ENCODE peak calls at places on chromosomes 13 and 19, in ten cellular contexts. One of them, this sample, is unnamed. For H3K4me1, the result is how much of the 10 kb centered on the place peaks cover.

GRCh38 chr13:71039440-71039839 is 827.6 kb downstream of the DACH1 start:
- DNase-seq in CD8-positive, alpha-beta memory T cell: no peak
- DNase-seq in mucosa of descending colon: no peak
- DNase-seq in ovary: no peak
- DNase-seq in uterus: no peak
- DNase-seq in H9: no peak
- DNase-seq in cardiac muscle cell: no peak
- DNase-seq in aorta: no peak
- DNase-seq in tibial nerve: no peak
- DNase-seq in Peyer's patch: no peak
- DNase-seq in this sample: no peak

GRCh38 chr13:113596321-113597200 is 12.0 kb downstream of the TFDP1 start:
- DNase-seq in tibial nerve: no peak
- DNase-seq in Peyer's patch: no peak
- DNase-seq in cardiac muscle cell: no peak
- DNase-seq in CD8-positive, alpha-beta memory T cell: peak
- DNase-seq in H9: peak
- DNase-seq in uterus: peak
- DNase-seq in aorta: peak
- DNase-seq in ovary: no peak
- DNase-seq in mucosa of descending colon: no peak
- DNase-seq in this sample: no peak

GRCh38 chr13:50873481-50873880 is 30.0 kb upstream of the DLEU7 start:
- DNase-seq in CD8-positive, alpha-beta memory T cell: no peak
- DNase-seq in aorta: no peak
- DNase-seq in mucosa of descending colon: no peak
- DNase-seq in ovary: no peak
- DNase-seq in Peyer's patch: no peak
- DNase-seq in cardiac muscle cell: no peak
- DNase-seq in tibial nerve: no peak
- DNase-seq in H9: no peak
- DNase-seq in uterus: no peak
- DNase-seq in this sample: no peak

GRCh38 chr19:3116621-3117020 is 19.2 kb upstream of the GNA15 start:
- DNase-seq in H9: no peak
- DNase-seq in mucosa of descending colon: no peak
- DNase-seq in tibial nerve: no peak
- DNase-seq in uterus: no peak
- DNase-seq in ovary: no peak
- DNase-seq in aorta: no peak
- DNase-seq in CD8-positive, alpha-beta memory T cell: no peak
- DNase-seq in cardiac muscle cell: no peak
- DNase-seq in Peyer's patch: no peak
- DNase-seq in this sample: no peak

GRCh38 chr19:19752760-19753403 is 20.0 kb upstream of the ZNF14 start:
- DNase-seq in mucosa of descending colon: no peak
- DNase-seq in cardiac muscle cell: no peak
- DNase-seq in ovary: no peak
- DNase-seq in CD8-positive, alpha-beta memory T cell: no peak
- DNase-seq in H9: no peak
- DNase-seq in uterus: no peak
- DNase-seq in aorta: peak
- DNase-seq in Peyer's patch: no peak
- DNase-seq in tibial nerve: no peak
- DNase-seq in this sample: no peak

GRCh38 chr13:80047406-80047805 is 293.5 kb downstream of the SPRY2 start:
- DNase-seq in uterus: no peak
- DNase-seq in ovary: no peak
- DNase-seq in aorta: no peak
- DNase-seq in cardiac muscle cell: peak
- DNase-seq in H9: no peak
- DNase-seq in mucosa of descending colon: no peak
- DNase-seq in CD8-positive, alpha-beta memory T cell: no peak
- DNase-seq in Peyer's patch: no peak
- DNase-seq in tibial nerve: no peak
- DNase-seq in this sample: peak

GRCh38 chr13:112586334-112586733 is 1.6 kb downstream of the TUBGCP3 start:
- DNase-seq in CD8-positive, alpha-beta memory T cell: no peak
- DNase-seq in tibial nerve: no peak
- DNase-seq in H9: no peak
- DNase-seq in aorta: no peak
- DNase-seq in mucosa of descending colon: no peak
- DNase-seq in uterus: no peak
- DNase-seq in Peyer's patch: no peak
- DNase-seq in ovary: no peak
- DNase-seq in cardiac muscle cell: no peak
- DNase-seq in this sample: no peak

GRCh38 chr13:36146513-36147276 is 15.5 kb upstream of the DCLK1 start:
- DNase-seq in CD8-positive, alpha-beta memory T cell: no peak
- DNase-seq in tibial nerve: no peak
- DNase-seq in H9: no peak
- DNase-seq in mucosa of descending colon: no peak
- DNase-seq in uterus: no peak
- DNase-seq in cardiac muscle cell: no peak
- DNase-seq in ovary: no peak
- DNase-seq in aorta: no peak
- DNase-seq in Peyer's patch: no peak
- DNase-seq in this sample: no peak

GRCh38 chr13:94329754-94330551 is 149.5 kb downstream of the DCT start:
- DNase-seq in tibial nerve: peak
- DNase-seq in uterus: peak
- DNase-seq in mucosa of descending colon: no peak
- DNase-seq in Peyer's patch: no peak
- DNase-seq in CD8-positive, alpha-beta memory T cell: no peak
- DNase-seq in aorta: no peak
- DNase-seq in H9: no peak
- DNase-seq in cardiac muscle cell: peak
- DNase-seq in ovary: peak
- DNase-seq in this sample: peak

GRCh38 chr19:49678970-49679831 is 2.1 kb downstream of the PRMT1 start:
- DNase-seq in Peyer's patch: no peak
- DNase-seq in ovary: peak
- DNase-seq in tibial nerve: no peak
- DNase-seq in H9: no peak
- DNase-seq in CD8-positive, alpha-beta memory T cell: no peak
- DNase-seq in uterus: peak
- DNase-seq in mucosa of descending colon: peak
- DNase-seq in aorta: no peak
- DNase-seq in cardiac muscle cell: no peak
- DNase-seq in this sample: no peak

GRCh38 chr19:58054792-58055482 is 4.1 kb upstream of the ZNF135 start:
- DNase-seq in ovary: peak
- DNase-seq in CD8-positive, alpha-beta memory T cell: no peak
- DNase-seq in mucosa of descending colon: no peak
- DNase-seq in aorta: no peak
- DNase-seq in H9: peak
- DNase-seq in cardiac muscle cell: peak
- DNase-seq in tibial nerve: no peak
- DNase-seq in uterus: peak
- DNase-seq in Peyer's patch: no peak
- DNase-seq in this sample: no peak

GRCh38 chr19:39498262-39499081 is at the start of gene DLL3:
- DNase-seq in H9: peak
- DNase-seq in aorta: no peak
- DNase-seq in cardiac muscle cell: no peak
- DNase-seq in CD8-positive, alpha-beta memory T cell: no peak
- DNase-seq in tibial nerve: no peak
- DNase-seq in uterus: no peak
- DNase-seq in mucosa of descending colon: no peak
- DNase-seq in Peyer's patch: no peak
- DNase-seq in ovary: no peak
- DNase-seq in this sample: no peak

GRCh38 chr19:19459099-19459498 is 53.6 kb downstream of the GATAD2A start:
- DNase-seq in ovary: no peak
- DNase-seq in Peyer's patch: no peak
- DNase-seq in mucosa of descending colon: no peak
- DNase-seq in aorta: no peak
- DNase-seq in uterus: no peak
- DNase-seq in tibial nerve: no peak
- DNase-seq in cardiac muscle cell: peak
- DNase-seq in CD8-positive, alpha-beta memory T cell: no peak
- DNase-seq in H9: no peak
- DNase-seq in this sample: no peak

GRCh38 chr13:47459512-47459911 is 541.6 kb downstream of the SUCLA2 start:
- DNase-seq in H9: no peak
- DNase-seq in ovary: no peak
- DNase-seq in uterus: no peak
- DNase-seq in mucosa of descending colon: no peak
- DNase-seq in cardiac muscle cell: peak
- DNase-seq in tibial nerve: no peak
- DNase-seq in Peyer's patch: no peak
- DNase-seq in CD8-positive, alpha-beta memory T cell: no peak
- DNase-seq in aorta: no peak
- DNase-seq in this sample: no peak

GRCh38 chr19:4175669-4175931 is 6.8 kb downstream of the SIRT6 start:
- DNase-seq in CD8-positive, alpha-beta memory T cell: no peak
- DNase-seq in aorta: no peak
- DNase-seq in tibial nerve: no peak
- DNase-seq in uterus: no peak
- DNase-seq in mucosa of descending colon: no peak
- DNase-seq in ovary: no peak
- DNase-seq in cardiac muscle cell: no peak
- DNase-seq in Peyer's patch: no peak
- DNase-seq in H9: no peak
- DNase-seq in this sample: no peak
- H3K4me1 ChIP-seq in CD8-positive, alpha-beta memory T cell: under half
- H3K4me1 ChIP-seq in aorta: under half
- H3K4me1 ChIP-seq in tibial nerve: under half
- H3K4me1 ChIP-seq in uterus: under half
- H3K4me1 ChIP-seq in mucosa of descending colon: under half
- H3K4me1 ChIP-seq in ovary: under half
- H3K4me1 ChIP-seq in cardiac muscle cell: under half
- H3K4me1 ChIP-seq in Peyer's patch: under half
- H3K4me1 ChIP-seq in H9: under half
- H3K4me1 ChIP-seq in this sample: under half

GRCh38 chr13:98483636-98484288 is 93.1 kb downstream of the STK24 start:
- DNase-seq in uterus: no peak
- DNase-seq in cardiac muscle cell: no peak
- DNase-seq in ovary: no peak
- DNase-seq in CD8-positive, alpha-beta memory T cell: no peak
- DNase-seq in H9: no peak
- DNase-seq in Peyer's patch: peak
- DNase-seq in tibial nerve: no peak
- DNase-seq in mucosa of descending colon: no peak
- DNase-seq in aorta: no peak
- DNase-seq in this sample: peak

GRCh38 chr13:98482476-98483444 is 94.1 kb downstream of the STK24 start:
- DNase-seq in CD8-positive, alpha-beta memory T cell: no peak
- DNase-seq in mucosa of descending colon: peak
- DNase-seq in tibial nerve: peak
- DNase-seq in ovary: peak
- DNase-seq in H9: no peak
- DNase-seq in uterus: no peak
- DNase-seq in cardiac muscle cell: peak
- DNase-seq in Peyer's patch: peak
- DNase-seq in aorta: peak
- DNase-seq in this sample: peak

GRCh38 chr13:98480915-98481510 is 95.9 kb downstream of the STK24 start:
- DNase-seq in Peyer's patch: no peak
- DNase-seq in cardiac muscle cell: peak
- DNase-seq in tibial nerve: no peak
- DNase-seq in mucosa of descending colon: no peak
- DNase-seq in aorta: no peak
- DNase-seq in H9: no peak
- DNase-seq in uterus: no peak
- DNase-seq in CD8-positive, alpha-beta memory T cell: no peak
- DNase-seq in ovary: no peak
- DNase-seq in this sample: no peak

GRCh38 chr13:98479496-98480003 is 97.4 kb downstream of the STK24 start:
- DNase-seq in CD8-positive, alpha-beta memory T cell: no peak
- DNase-seq in cardiac muscle cell: no peak
- DNase-seq in uterus: no peak
- DNase-seq in H9: no peak
- DNase-seq in Peyer's patch: no peak
- DNase-seq in mucosa of descending colon: no peak
- DNase-seq in ovary: no peak
- DNase-seq in tibial nerve: no peak
- DNase-seq in aorta: no peak
- DNase-seq in this sample: no peak

DNA sequence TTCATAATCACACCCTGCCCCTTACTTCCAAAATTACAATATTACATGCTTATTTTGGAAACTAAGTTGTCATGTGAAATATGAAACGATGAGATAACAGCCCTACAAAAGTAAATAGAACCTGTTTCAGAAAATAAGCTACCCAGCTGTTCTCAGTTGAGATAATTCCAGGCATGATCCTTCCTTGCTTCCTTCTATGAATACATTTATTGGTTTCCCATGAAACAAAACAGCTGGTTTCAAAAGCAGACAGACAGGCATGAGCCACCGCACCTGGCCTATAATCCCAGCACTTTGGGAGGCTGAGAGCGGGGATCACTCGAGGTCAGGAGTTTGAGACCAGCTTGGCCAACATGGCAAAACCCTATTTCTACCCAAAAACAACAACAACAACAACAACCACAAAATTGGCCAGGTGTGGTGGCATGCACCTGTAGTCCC is 95.4 kb downstream of the STK24 start:
- DNase-seq in uterus: no peak
- DNase-seq in H9: no peak
- DNase-seq in ovary: no peak
- DNase-seq in CD8-positive, alpha-beta memory T cell: no peak
- DNase-seq in mucosa of descending colon: no peak
- DNase-seq in Peyer's patch: no peak
- DNase-seq in aorta: no peak
- DNase-seq in cardiac muscle cell: no peak
- DNase-seq in tibial nerve: no peak
- DNase-seq in this sample: no peak
- H3K4me1 ChIP-seq in uterus: under half
- H3K4me1 ChIP-seq in H9: under half
- H3K4me1 ChIP-seq in ovary: under half
- H3K4me1 ChIP-seq in CD8-positive, alpha-beta memory T cell: half or more
- H3K4me1 ChIP-seq in mucosa of descending colon: half or more
- H3K4me1 ChIP-seq in Peyer's patch: under half
- H3K4me1 ChIP-seq in aorta: under half
- H3K4me1 ChIP-seq in cardiac muscle cell: half or more
- H3K4me1 ChIP-seq in tibial nerve: under half
- H3K4me1 ChIP-seq in this sample: under half

DNA sequence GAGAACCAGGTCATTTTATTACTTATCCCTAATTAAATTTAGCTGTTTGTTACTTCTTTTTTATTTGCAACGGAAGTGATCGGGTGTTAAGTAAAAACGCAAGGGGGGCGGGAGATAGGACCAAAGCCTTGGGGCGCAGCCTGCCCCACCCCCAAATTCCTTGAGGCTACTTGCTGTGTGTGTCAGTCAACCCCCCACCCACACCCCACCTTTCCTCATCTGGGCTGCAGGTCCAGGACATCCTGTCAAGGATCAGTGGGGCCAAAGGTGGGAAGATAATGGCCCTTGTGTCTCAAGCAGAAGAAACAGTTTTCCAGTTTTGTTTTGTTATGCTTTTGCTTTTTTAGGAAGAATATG is 1.2 kb upstream of the FOXO1 start:
- DNase-seq in mucosa of descending colon: peak
- DNase-seq in H9: no peak
- DNase-seq in cardiac muscle cell: no peak
- DNase-seq in CD8-positive, alpha-beta memory T cell: peak
- DNase-seq in aorta: no peak
- DNase-seq in Peyer's patch: peak
- DNase-seq in uterus: peak
- DNase-seq in ovary: peak
- DNase-seq in tibial nerve: no peak
- DNase-seq in this sample: no peak
- H3K4me1 ChIP-seq in mucosa of descending colon: under half
- H3K4me1 ChIP-seq in H9: under half
- H3K4me1 ChIP-seq in cardiac muscle cell: under half
- H3K4me1 ChIP-seq in CD8-positive, alpha-beta memory T cell: under half
- H3K4me1 ChIP-seq in aorta: under half
- H3K4me1 ChIP-seq in Peyer's patch: under half
- H3K4me1 ChIP-seq in uterus: under half
- H3K4me1 ChIP-seq in ovary: under half
- H3K4me1 ChIP-seq in tibial nerve: under half
- H3K4me1 ChIP-seq in this sample: under half

GRCh38 chr13:89136678-89137077 is 1465.5 kb downstream of the SLITRK5 start:
- DNase-seq in H9: no peak
- DNase-seq in tibial nerve: no peak
- DNase-seq in mucosa of descending colon: no peak
- DNase-seq in CD8-positive, alpha-beta memory T cell: no peak
- DNase-seq in Peyer's patch: no peak
- DNase-seq in cardiac muscle cell: no peak
- DNase-seq in ovary: no peak
- DNase-seq in aorta: no peak
- DNase-seq in uterus: no peak
- DNase-seq in this sample: no peak
- H3K4me1 ChIP-seq in H9: under half
- H3K4me1 ChIP-seq in tibial nerve: under half
- H3K4me1 ChIP-seq in mucosa of descending colon: under half
- H3K4me1 ChIP-seq in CD8-positive, alpha-beta memory T cell: under half
- H3K4me1 ChIP-seq in Peyer's patch: under half
- H3K4me1 ChIP-seq in cardiac muscle cell: under half
- H3K4me1 ChIP-seq in ovary: under half
- H3K4me1 ChIP-seq in aorta: under half
- H3K4me1 ChIP-seq in uterus: under half
- H3K4me1 ChIP-seq in this sample: under half

This sample was measured in prostate gland.